ENCODE peak calls at places on chromosomes 16 and 17, in four cellular contexts. L is cardiac muscle cell, X is MM.1S, K is fibroblast of pulmonary artery. O is an unnamed sample.

GRCh38 chr16:67773569-67774456 is 32.5 kb downstream of the RANBP10 start:
- DNase-seq in K (peak; percentile 57), X (no peak), L (peak; percentile 76), O (no peak)

GRCh38 chr16:58419241-58420012 is 27.2 kb downstream of the GINS3 start:
- DNase-seq in L (no peak), X (no peak), K (no peak), O (no peak)

GRCh38 chr16:54171855-54172537 is 114.6 kb downstream of the IRX3 start:
- DNase-seq in K (peak; percentile 38), L (peak; percentile 68), X (no peak), O (no peak)

GRCh38 chr16:85490971-85491771 is 122.0 kb upstream of the GSE1 start:
- DNase-seq in L (peak; percentile 11), X (peak; percentile 16), K (no peak), O (peak; percentile 66)

GRCh38 chr16:12416136-12416787 is 387.4 kb downstream of the CPPED1 start:
- DNase-seq in L (no peak), K (no peak), X (no peak), O (no peak)

GRCh38 chr16:24700549-24701392 is 28.7 kb upstream of the TNRC6A start:
- DNase-seq in X (no peak), K (peak; percentile 97), L (peak; percentile 99), O (peak; percentile 22)

GRCh38 chr16:347203-347602 is 5.3 kb downstream of the AXIN1 start:
- DNase-seq in L (no peak), K (no peak), X (no peak), O (no peak)

GRCh38 chr16:1168837-1169236 is 15.9 kb downstream of the CACNA1H start:
- DNase-seq in L (no peak), K (no peak), X (no peak), O (no peak)

GRCh38 chr16:50280932-50281331 is 14.6 kb downstream of the ADCY7 start:
- DNase-seq in L (no peak), K (no peak), X (no peak), O (no peak)

GRCh38 chr17:64393000-64393402 is 2.3 kb upstream of the PECAM1 start:
- DNase-seq in L (no peak), X (no peak), K (no peak), O (no peak)

DNA sequence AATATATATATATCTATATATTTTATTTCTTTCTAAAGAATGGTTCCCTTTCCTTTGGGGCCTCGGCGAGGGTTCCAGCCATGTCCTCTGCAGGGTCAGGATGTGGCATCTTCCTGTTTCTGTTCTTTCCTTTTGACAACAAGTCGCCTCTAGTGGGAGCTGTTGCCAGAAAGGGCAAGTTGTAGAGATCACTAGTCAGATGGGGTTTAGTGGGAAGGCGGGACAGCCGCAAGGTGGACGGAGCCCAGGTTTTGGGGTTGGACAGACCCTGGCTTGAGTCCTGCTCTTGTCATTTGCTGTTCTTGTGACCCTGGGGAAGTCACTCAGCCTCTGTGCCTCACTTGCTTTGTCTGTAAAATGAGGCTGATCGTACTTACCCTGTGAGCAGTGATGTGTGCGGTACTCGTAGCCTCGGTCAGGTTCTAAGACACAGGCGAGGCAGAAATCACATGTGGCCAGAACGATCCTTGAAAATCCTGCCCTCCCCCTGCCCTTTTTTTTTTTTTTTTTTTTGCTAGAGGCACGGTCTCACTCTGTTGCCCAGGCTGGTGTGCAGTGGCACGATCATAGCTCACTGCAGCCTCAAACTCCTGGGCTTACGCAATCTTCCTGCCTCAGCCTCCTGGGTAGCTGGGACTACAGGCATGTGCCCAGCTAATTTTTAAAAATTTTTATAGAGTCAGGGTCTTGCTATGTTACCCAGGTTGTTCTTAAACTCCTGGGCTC is 80.1 kb downstream of the ABCC6 start:
- DNase-seq in L (no peak), K (no peak), X (no peak), O (peak; percentile 23)
- TF ChIP-seq CTCF in L (peak; percentile 34), K (peak; percentile 34), X (peak; percentile 31), O (peak; percentile 35)

DNA sequence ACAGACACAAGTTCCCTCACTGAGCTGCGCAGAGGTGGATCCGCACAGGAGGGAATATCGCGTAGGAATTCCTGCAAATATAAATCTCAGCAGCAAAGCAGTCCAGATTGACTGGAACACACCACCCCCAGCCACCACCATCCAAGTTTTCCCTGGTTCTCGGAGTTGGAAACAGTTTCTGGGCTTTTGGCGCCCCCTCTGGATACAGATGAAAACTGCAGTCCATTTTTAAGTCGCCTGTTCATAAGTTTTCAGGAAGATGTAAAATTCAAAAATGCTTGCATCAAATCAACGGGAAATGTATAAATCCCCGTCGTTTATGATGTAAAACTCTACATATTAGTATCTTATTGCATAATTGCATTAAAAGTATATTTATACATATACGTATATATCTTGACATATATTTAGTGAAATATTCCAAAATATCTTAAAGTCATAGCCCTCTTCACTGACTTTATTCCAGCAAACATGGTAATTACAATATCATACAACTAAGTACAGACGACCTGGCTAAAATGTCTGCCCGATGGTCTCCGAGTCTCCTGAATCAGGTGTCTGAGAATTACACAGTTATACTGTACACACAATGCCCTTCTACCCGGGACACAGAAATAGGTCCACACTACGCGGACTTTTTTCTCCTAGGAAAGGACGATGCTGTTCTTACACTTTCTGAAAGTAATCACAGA is 2.1 kb upstream of the SOX9 start:
- DNase-seq in L (peak; percentile 93), K (peak; percentile 90), X (peak; percentile 38), O (peak; percentile 67)
- H3K4me3 ChIP-seq in L (peak overlapping the region; percentile 40), K (peak overlapping the region; percentile 43), X (no peak overlapping the region), O (no peak overlapping the region)

DNA sequence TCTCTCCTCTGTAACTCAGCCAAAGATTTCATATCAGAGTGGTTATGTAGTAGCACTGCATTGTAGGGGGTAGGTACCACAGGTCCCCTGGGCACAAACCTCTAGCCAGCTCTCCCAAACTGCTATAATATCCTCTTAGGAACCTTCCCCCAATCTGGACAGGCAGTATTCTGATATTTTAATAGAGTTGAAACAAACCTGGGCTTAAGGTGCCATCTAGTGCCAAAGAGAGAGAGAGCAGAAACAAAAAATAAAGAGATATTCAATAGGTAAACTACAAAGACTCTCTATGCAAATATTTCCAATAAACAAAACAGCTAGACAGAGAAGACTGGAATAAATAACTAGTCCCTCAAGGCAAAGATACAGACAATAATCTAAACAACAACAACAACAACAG is 1070.0 kb downstream of the CDH11 start:
- DNase-seq in X (peak; percentile 15), K (peak; percentile 55), L (peak; percentile 38), O (no peak)
- TF ChIP-seq CTCF in X (peak; percentile 53), K (peak; percentile 52), L (peak; percentile 44), O (no peak)

GRCh38 chr17:16381496-16381820 is 567 bp downstream of the UBB start:
- DNase-seq in X (no peak), K (peak; percentile 46), L (peak; percentile 32), O (peak; percentile 66)
- H3K4me3 ChIP-seq in X (peak overlapping the region; percentile 76), K (peak overlapping the region; percentile 72), L (peak overlapping the region; percentile 41), O (peak overlapping the region; percentile 83)

GRCh38 chr17:38512473-38513058 is 84.3 kb downstream of the ARHGAP23 start:
- DNase-seq in X (no peak), L (no peak), K (no peak), O (no peak)

GRCh38 chr17:38511126-38512108 is 83.2 kb downstream of the ARHGAP23 start:
- DNase-seq in L (peak; percentile 51), K (peak; percentile 48), X (no peak), O (no peak)

GRCh38 chr17:38509008-38509771 is 80.9 kb downstream of the ARHGAP23 start:
- DNase-seq in X (no peak), K (peak; percentile 91), L (peak; percentile 93), O (peak; percentile 84)

GRCh38 chr17:38509772-38510423 is 81.6 kb downstream of the ARHGAP23 start:
- DNase-seq in L (peak; percentile 38), X (no peak), K (peak; percentile 25), O (no peak)

GRCh38 chr17:38510424-38511125 is 82.3 kb downstream of the ARHGAP23 start:
- DNase-seq in L (peak; percentile 50), K (peak; percentile 41), X (no peak), O (no peak)
- TF ChIP-seq CTCF in L (no peak), K (no peak), X (no peak), O (no peak)

GRCh38 chr17:50534222-50534978 is 1.9 kb downstream of the EPN3 start:
- DNase-seq in K (peak; percentile 13), X (no peak), L (no peak), O (no peak)
- H3K4me3 ChIP-seq in K (no peak overlapping the region), X (no peak overlapping the region), L (no peak overlapping the region), O (no peak overlapping the region)

DNA sequence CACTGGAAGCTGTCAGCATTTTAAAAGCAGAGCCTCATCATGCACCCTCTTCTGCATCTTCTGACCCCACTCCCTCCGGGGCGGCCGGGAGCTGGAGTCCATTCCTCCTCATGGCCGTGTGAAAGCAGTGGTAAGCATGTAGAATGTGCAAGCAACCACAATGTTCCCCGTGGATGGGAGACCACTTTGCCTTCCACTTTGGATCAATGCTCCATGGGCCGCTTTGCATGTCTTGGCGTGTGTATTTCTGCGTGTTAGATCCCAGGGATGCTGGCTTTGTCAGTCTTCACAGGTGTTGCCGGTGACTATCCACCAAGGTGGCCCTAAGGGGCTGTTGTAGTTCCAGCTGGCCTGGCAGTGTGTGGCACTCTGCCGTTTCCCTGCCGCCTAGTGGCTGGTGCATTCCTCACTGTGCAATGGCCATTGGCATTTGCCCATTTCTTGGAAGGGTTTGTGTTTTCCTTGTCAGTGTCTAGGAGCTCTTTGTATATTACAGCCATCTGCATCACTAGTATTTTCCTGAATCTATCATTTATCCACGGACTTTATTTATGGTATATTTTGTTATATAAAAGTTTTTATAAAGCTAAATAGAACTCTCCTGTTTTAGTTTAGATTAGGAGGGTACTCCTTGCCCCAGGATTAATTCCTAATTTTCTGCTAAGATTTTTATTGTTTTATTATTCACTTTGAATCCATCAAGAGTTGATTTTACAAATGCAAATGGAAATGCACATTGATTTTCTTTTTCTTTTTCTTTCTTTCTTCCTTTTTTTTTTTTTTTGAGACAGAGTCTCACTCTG is 5.8 kb upstream of the ALDH3A1 start:
- DNase-seq in L (no peak), K (no peak), X (no peak), O (no peak)
- TF ChIP-seq CTCF in L (no peak), K (peak; percentile 19), X (peak; percentile 22), O (peak; percentile 17)

GRCh38 chr17:49209061-49209571 is 1.3 kb downstream of the GNGT2 start:
- DNase-seq in L (no peak), K (no peak), X (no peak), O (no peak)
- H3K4me3 ChIP-seq in L (no peak overlapping the region), K (no peak overlapping the region), X (no peak overlapping the region), O (peak overlapping the region; percentile 87)

GRCh38 chr17:57442914-57443571 is 186.7 kb downstream of the MSI2 start:
- DNase-seq in L (peak; percentile 52), K (no peak), X (no peak), O (peak; percentile 38)

GRCh38 chr17:57441270-57441600 is 184.9 kb downstream of the MSI2 start:
- DNase-seq in K (no peak), X (no peak), L (no peak), O (no peak)

GRCh38 chr17:57438031-57438731 is 181.9 kb downstream of the MSI2 start:
- DNase-seq in L (no peak), X (no peak), K (no peak), O (no peak)

GRCh38 chr17:57442401-57442823 is 186.1 kb downstream of the MSI2 start:
- DNase-seq in L (peak; percentile 61), X (no peak), K (peak; percentile 49), O (no peak)

DNA sequence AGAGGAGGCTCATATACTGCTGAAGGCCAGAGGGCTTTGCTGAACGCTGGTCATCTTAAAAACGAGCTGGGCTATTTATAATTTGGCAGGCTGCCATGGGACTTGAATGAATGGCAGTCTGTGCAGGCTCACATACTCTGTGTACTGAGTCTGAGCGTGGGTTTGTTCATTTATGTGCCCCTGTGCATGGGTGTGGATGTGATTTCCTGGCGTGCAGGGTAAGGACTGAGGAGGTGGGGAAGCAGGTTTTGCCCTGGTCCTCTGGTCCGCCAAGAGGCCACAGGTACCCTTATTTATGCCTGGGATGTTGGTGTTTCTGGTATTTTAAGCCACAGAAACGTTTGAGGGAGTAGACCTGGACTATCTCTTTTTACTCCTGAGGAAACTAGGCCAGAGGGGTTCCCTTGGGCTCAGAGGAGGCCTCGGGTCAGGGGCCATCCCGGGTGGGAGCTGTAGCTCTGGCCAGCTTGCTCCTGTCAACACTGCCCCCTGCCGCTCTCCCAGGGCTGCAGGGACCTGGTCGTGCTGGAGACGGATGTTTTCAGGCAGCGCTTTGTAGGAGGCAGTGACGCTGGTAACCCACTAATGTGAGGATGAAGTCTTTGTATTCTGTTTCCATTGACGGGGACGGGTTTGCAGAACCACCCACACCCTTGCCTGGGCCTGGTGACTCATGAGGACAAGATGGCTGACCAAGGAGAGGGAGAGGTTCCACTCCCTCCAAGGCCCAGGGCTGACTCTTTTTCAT is 184.4 kb downstream of the MSI2 start:
- DNase-seq in L (peak; percentile 90), X (no peak), K (peak; percentile 92), O (peak; percentile 40)
- TF ChIP-seq CTCF in L (peak; percentile 73), X (no peak), K (peak; percentile 59), O (no peak)

O was measured in GM12865.